ENCODE peak calls at places on chromosomes 6 and 20, in eight cellular contexts. K is epithelial cell of esophagus, F is stomach, C is uterus, S is body of pancreas, B is LNCaP clone FGC, M is fibroblast of the aortic adventitia, A is GM23338. N is an unnamed sample.

GRCh38 chr6:41811095-41811494 is 23.6 kb downstream of the TOMM6 start:
- DNase-seq in B (no peak), M (no peak), K (no peak), S (no peak), F (no peak), C (no peak), A (no peak), N (no peak)

GRCh38 chr6:52403627-52404026 is 16.5 kb upstream of the EFHC1 start:
- DNase-seq in B (peak), F (peak), A (no peak), C (no peak), S (no peak), M (no peak), K (peak), N (no peak)

GRCh38 chr6:38143191-38144154 is 323.9 kb downstream of the ZFAND3 start:
- DNase-seq in A (no peak), C (no peak), B (no peak), F (no peak), K (no peak), M (no peak), S (no peak), N (no peak)

GRCh38 chr6:88569959-88570358 is 393.5 kb downstream of the RNGTT start:
- DNase-seq in S (no peak), C (no peak), K (no peak), F (no peak), B (no peak), M (no peak), A (no peak), N (no peak)

GRCh38 chr6:140436023-140436811 is 1061.8 kb upstream of the CITED2 start:
- DNase-seq in F (no peak), A (peak), K (peak), S (no peak), C (no peak), B (no peak), M (peak), N (peak)

GRCh38 chr6:150528648-150529285 is 70.9 kb upstream of the PLEKHG1 start:
- DNase-seq in A (peak), S (no peak), C (peak), F (no peak), B (no peak), K (no peak), M (peak), N (no peak)

GRCh38 chr20:32017711-32018251 is 7.5 kb downstream of the CCM2L start:
- DNase-seq in M (no peak), A (peak), C (no peak), B (peak), S (peak), K (peak), F (peak), N (no peak)

GRCh38 chr20:44083220-44083933 is 103.6 kb downstream of the JPH2 start:
- DNase-seq in C (no peak), B (no peak), K (peak), M (peak), A (no peak), S (no peak), F (no peak), N (peak)

GRCh38 chr20:61809006-61809770 is 256.5 kb downstream of the TAF4 start:
- DNase-seq in M (no peak), F (no peak), A (no peak), B (no peak), S (no peak), C (no peak), K (no peak), N (no peak)

GRCh38 chr20:64242797-64243475 is 12.6 kb upstream of the PCMTD2 start:
- DNase-seq in F (no peak), A (no peak), S (no peak), C (peak), M (no peak), K (no peak), B (no peak), N (no peak)

GRCh38 chr6:83180396-83180950 is 12.6 kb downstream of the PGM3 start:
- DNase-seq in S (no peak), B (no peak), M (peak), K (no peak), C (no peak), F (no peak), A (no peak), N (no peak)

GRCh38 chr6:27295301-27296079 is 16.6 kb downstream of the POM121L2 start:
- DNase-seq in C (no peak), S (no peak), M (peak), B (peak), F (no peak), K (peak), A (peak), N (peak)

GRCh38 chr20:19742974-19743649 is 14.9 kb upstream of the RIN2 start:
- DNase-seq in S (no peak), A (no peak), K (no peak), F (no peak), B (no peak), M (no peak), C (no peak), N (no peak)

GRCh38 chr20:1001116-1001515 is 995 bp downstream of the RSPO4 start:
- DNase-seq in A (no peak), K (no peak), F (no peak), M (no peak), S (no peak), C (no peak), B (no peak), N (no peak)

GRCh38 chr20:4295226-4295625 is 279.9 kb upstream of the RNF24 start:
- DNase-seq in K (no peak), A (no peak), M (no peak), B (no peak), C (no peak), F (no peak), S (no peak), N (no peak)

GRCh38 chr6:56808871-56809359 is 146.0 kb upstream of the BEND6 start:
- DNase-seq in K (peak), F (no peak), A (peak), S (no peak), C (no peak), M (peak), B (no peak), N (no peak)

GRCh38 chr6:129778793-129779192 is 68.8 kb upstream of the ARHGAP18 start:
- DNase-seq in F (no peak), K (no peak), C (no peak), A (no peak), S (no peak), M (no peak), B (no peak), N (no peak)

GRCh38 chr6:129773304-129773703 is 63.3 kb upstream of the ARHGAP18 start:
- DNase-seq in F (no peak), C (no peak), K (no peak), A (no peak), B (no peak), S (no peak), M (no peak), N (no peak)

GRCh38 chr6:129776542-129776941 is 66.6 kb upstream of the ARHGAP18 start:
- DNase-seq in C (no peak), S (no peak), F (no peak), B (no peak), M (no peak), K (peak), A (no peak), N (no peak)

GRCh38 chr6:129774697-129775447 is 64.9 kb upstream of the ARHGAP18 start:
- DNase-seq in S (peak), K (peak), C (peak), A (peak), B (peak), M (peak), F (peak), N (peak)
- TF ChIP-seq CTCF in S (peak), K (peak), C (peak), A (peak), B (peak), M (peak), F (peak), N (peak)

GRCh38 chr6:24478903-24479302 is 10.5 kb downstream of the GPLD1 start:
- DNase-seq in A (no peak), C (no peak), B (no peak), F (no peak), K (no peak), S (no peak), M (no peak), N (no peak)
- TF ChIP-seq CTCF in A (no peak), C (no peak), B (no peak), F (no peak), K (no peak), S (no peak), M (no peak), N (no peak)

GRCh38 chr6:44974511-44974910 is 353.6 kb upstream of the RUNX2 start:
- DNase-seq in B (no peak), C (no peak), K (no peak), M (no peak), A (no peak), S (no peak), F (no peak), N (no peak)
- TF ChIP-seq CTCF in B (no peak), C (no peak), K (no peak), M (no peak), A (no peak), S (no peak), F (no peak), N (no peak)

GRCh38 chr6:26270121-26270861 is 94.7 kb upstream of the BTN3A2 start:
- DNase-seq in B (no peak), F (no peak), S (no peak), K (peak), A (peak), C (no peak), M (no peak), N (no peak)
- TF ChIP-seq CTCF in B (no peak), F (no peak), S (no peak), K (no peak), A (no peak), C (no peak), M (peak), N (no peak)

DNA sequence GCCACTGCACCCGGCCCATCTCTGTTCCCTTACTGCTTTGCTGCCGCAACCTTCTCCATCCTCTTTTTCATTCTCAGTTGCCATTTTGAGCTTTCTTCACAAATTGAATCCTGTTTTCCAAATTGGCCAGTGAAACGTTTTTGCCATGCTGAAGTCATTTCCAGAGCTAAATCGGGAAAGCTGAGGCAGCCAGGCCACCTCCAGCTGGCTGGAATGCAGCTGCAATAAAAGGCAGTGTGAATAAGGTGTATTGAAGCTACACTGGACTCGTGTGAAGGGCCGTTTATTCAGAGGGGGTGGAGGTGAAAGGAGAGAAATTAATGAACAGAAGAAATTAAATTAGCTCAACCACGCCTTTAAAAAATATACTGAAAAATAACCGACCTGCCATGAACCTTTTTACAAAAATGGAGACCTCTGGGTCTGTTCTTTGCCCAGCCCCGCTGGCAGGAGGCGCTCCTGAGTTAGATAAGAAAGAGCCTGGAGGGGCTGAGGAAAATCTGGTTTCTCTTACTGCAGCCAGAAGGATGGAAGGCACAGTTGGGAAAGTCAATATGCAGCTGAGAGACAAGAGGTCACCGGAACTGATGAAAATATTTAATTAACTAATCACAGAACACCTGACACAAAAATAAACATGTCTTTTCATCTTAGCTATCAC is 283.9 kb downstream of the FOXC1 start:
- DNase-seq in F (no peak), M (no peak), A (peak), K (no peak), S (no peak), C (no peak), B (no peak), N (no peak)
- TF ChIP-seq CTCF in F (no peak), M (peak), A (peak), K (no peak), S (no peak), C (no peak), B (peak), N (no peak)

DNA sequence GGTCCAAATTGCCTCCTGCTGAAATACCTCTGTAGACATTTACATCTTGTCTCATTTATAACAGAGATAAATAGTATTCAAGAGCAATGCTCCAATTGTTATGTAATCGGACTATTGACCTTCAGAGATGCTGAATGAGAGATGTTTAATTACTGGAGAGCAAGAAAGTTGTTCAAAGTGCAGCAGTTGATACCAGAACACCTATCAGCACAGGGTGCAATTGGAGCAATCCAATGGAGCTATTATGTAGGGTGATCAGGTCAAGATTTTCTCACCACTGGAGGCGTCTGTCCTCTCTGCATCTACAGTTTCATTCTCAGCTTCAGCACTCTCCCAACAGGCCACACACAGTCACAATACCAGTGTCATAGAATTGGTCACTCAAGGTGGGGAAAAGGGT is 19.5 kb upstream of the TMX4 start:
- DNase-seq in K (no peak), M (no peak), C (no peak), S (no peak), B (no peak), A (peak), F (no peak), N (no peak)
- TF ChIP-seq CTCF in K (no peak), M (no peak), C (no peak), S (no peak), B (no peak), A (peak), F (no peak), N (no peak)

GRCh38 chr6:76682842-76683241 is 610.4 kb upstream of the IMPG1 start:
- DNase-seq in C (no peak), A (peak), K (peak), F (no peak), S (no peak), B (no peak), M (peak), N (no peak)

GRCh38 chr6:76681781-76682180 is 609.3 kb upstream of the IMPG1 start:
- DNase-seq in S (no peak), A (no peak), F (no peak), K (peak), C (no peak), M (peak), B (peak), N (no peak)

GRCh38 chr6:76683985-76684384 is 611.5 kb upstream of the IMPG1 start:
- DNase-seq in S (no peak), B (no peak), K (no peak), F (no peak), M (no peak), C (no peak), A (peak), N (no peak)

GRCh38 chr6:76684881-76685280 is 612.4 kb upstream of the IMPG1 start:
- DNase-seq in M (no peak), K (peak), A (peak), B (no peak), F (no peak), S (no peak), C (no peak), N (no peak)
- TF ChIP-seq CTCF in M (no peak), K (peak), A (peak), B (peak), F (no peak), S (no peak), C (no peak), N (no peak)

N was measured in AG09319.